ENCODE peak calls at places on chromosomes 7 and 10, in seven cellular contexts. S is activated T-cell treated with anti-CD3 and anti-CD28 coated beads, Interleukin-2, amount 50 U/mL, for 24 hours; J is retina; Z is C1 segment of cervical spinal cord; M is cardiac septum; O is stimulated activated naive CD8-positive, alpha-beta T cell treated with anti-CD3 and anti-CD28 coated beads, Interleukin-15, Interleukin-2, amounts not matched to agents 100 U/mL and 50 U/mL, for 24 hours; D is A172. K is an unnamed sample.

GRCh38 chr7:100171840-100172239 is 3.4 kb upstream of the GAL3ST4 start:
- DNase-seq in S (no peak), O (no peak), Z (no peak), D (no peak), M (no peak), J (peak; percentile 14), K (no peak)

GRCh38 chr7:525740-526139 is 6.1 kb upstream of the PDGFA start:
- DNase-seq in Z (no peak), S (no peak), J (no peak), O (no peak), D (peak; percentile 32), M (no peak), K (no peak)

GRCh38 chr7:131307627-131308026 is 20.0 kb upstream of the MKLN1 start:
- DNase-seq in D (no peak), S (no peak), M (no peak), O (no peak), J (no peak), Z (no peak), K (no peak)

GRCh38 chr10:58157076-58157766 is 110.5 kb downstream of the IPMK start:
- DNase-seq in D (peak; percentile 99), S (no peak), Z (no peak), J (no peak), O (no peak), M (no peak), K (no peak)

GRCh38 chr7:154984601-154985188 is 18.2 kb downstream of the PAXIP1 start:
- DNase-seq in D (no peak), Z (no peak), J (no peak), S (no peak), M (no peak), O (no peak), K (no peak)

GRCh38 chr10:99435986-99436633 is 5.7 kb upstream of the GOT1 start:
- DNase-seq in M (no peak), O (no peak), S (no peak), D (peak; percentile 54), Z (no peak), J (peak; percentile 32), K (no peak)

GRCh38 chr7:42097756-42098155 is 139.3 kb downstream of the GLI3 start:
- DNase-seq in J (no peak), Z (no peak), D (peak; percentile 34), O (no peak), M (no peak), S (no peak), K (no peak)

GRCh38 chr10:77715536-77715935 is 77.9 kb upstream of the KCNMA1 start:
- DNase-seq in J (no peak), O (no peak), S (no peak), D (no peak), M (no peak), Z (no peak), K (no peak)

GRCh38 chr7:105246195-105247078 is 142.3 kb downstream of the SRPK2 start:
- DNase-seq in Z (no peak), O (no peak), S (no peak), M (no peak), J (no peak), D (no peak), K (no peak)

GRCh38 chr10:46005383-46005782 is 25.0 kb downstream of the NCOA4 start:
- DNase-seq in Z (no peak), M (no peak), D (no peak), S (no peak), J (no peak), O (no peak), K (no peak)

GRCh38 chr10:63887026-63887589 is 365.9 kb downstream of the REEP3 start:
- DNase-seq in Z (no peak), J (no peak), S (no peak), D (no peak), O (no peak), M (no peak), K (no peak)

GRCh38 chr7:39703143-39703542 is 79.8 kb downstream of the RALA start:
- DNase-seq in D (no peak), Z (no peak), O (no peak), M (no peak), J (no peak), S (no peak), K (no peak)

GRCh38 chr7:95636140-95636539 is 39.8 kb upstream of the PDK4 start:
- DNase-seq in D (no peak), M (no peak), Z (no peak), J (no peak), O (no peak), S (no peak), K (no peak)

GRCh38 chr7:104972510-104972909 is 41.5 kb upstream of the KMT2E start:
- DNase-seq in Z (no peak), M (no peak), D (no peak), S (no peak), J (no peak), O (no peak), K (no peak)

GRCh38 chr7:104127204-104127603 is 80.6 kb downstream of the ORC5 start:
- DNase-seq in M (no peak), Z (no peak), O (no peak), J (no peak), D (no peak), S (no peak), K (no peak)

GRCh38 chr7:98000356-98000755 is 10.4 kb upstream of the OCM2 start:
- DNase-seq in D (no peak), S (no peak), M (no peak), O (no peak), J (no peak), Z (no peak), K (no peak)

GRCh38 chr10:86962981-86963310 is 4.5 kb downstream of the SNCG start:
- DNase-seq in J (no peak), M (peak; percentile 41), Z (no peak), O (no peak), D (no peak), S (no peak), K (no peak)

GRCh38 chr10:71999360-72000072 is 35.3 kb downstream of the CHST3 start:
- DNase-seq in O (no peak), J (peak; percentile 66), M (peak; percentile 86), S (no peak), D (no peak), Z (peak; percentile 67), K (no peak)

GRCh38 chr10:11573497-11573896 is 38.0 kb downstream of the USP6NL start:
- DNase-seq in D (no peak), Z (no peak), S (no peak), M (no peak), J (peak; percentile 7), O (no peak), K (no peak)

GRCh38 chr7:99752354-99752753 is 17.4 kb upstream of the CYP3A7 start:
- DNase-seq in Z (no peak), M (no peak), J (peak; percentile 16), S (no peak), O (no peak), D (peak; percentile 20), K (no peak)

GRCh38 chr7:157059534-157059933 is 49.1 kb upstream of the MNX1 start:
- DNase-seq in D (no peak), S (no peak), J (no peak), Z (no peak), O (no peak), M (no peak), K (no peak)

GRCh38 chr10:24721254-24722106 is 2.2 kb downstream of the ARHGAP21 start:
- DNase-seq in S (no peak), D (no peak), Z (peak; percentile 62), O (no peak), M (no peak), J (peak; percentile 78), K (no peak)

GRCh38 chr7:144854839-144855424 is 19.1 kb upstream of the TPK1 start:
- DNase-seq in Z (no peak), M (no peak), D (peak; percentile 47), O (no peak), S (no peak), J (no peak), K (no peak)

GRCh38 chr7:115851291-115851690 is 179.3 kb downstream of the TFEC start:
- DNase-seq in M (no peak), D (peak; percentile 25), S (no peak), O (no peak), J (no peak), Z (no peak), K (no peak)

GRCh38 chr7:2022021-2022409 is 210.7 kb downstream of the MAD1L1 start:
- DNase-seq in J (no peak), M (peak; percentile 54), O (no peak), S (no peak), Z (no peak), D (no peak), K (no peak)

GRCh38 chr7:84981038-84981601 is 205.7 kb downstream of the SEMA3D start:
- DNase-seq in O (no peak), J (no peak), Z (no peak), S (no peak), M (no peak), D (no peak), K (no peak)